ENCODE peak calls at places on chromosome 21, in nine cellular contexts. One of them, this sample, is unnamed.

GRCh38 chr21:26165331-26165730 is 5.2 kb downstream of the APP start:
- DNase-seq in H9: no peak
- DNase-seq in BE2C: no peak
- DNase-seq in Panc1: no peak
- DNase-seq in A549: no peak
- DNase-seq in mucosa of descending colon: no peak
- DNase-seq in activated CD8-positive, alpha-beta T cell treated with anti-CD3 and anti-CD28 coated beads for 36 hours: no peak
- DNase-seq in neural crest cell: no peak
- DNase-seq in thoracic aorta: no peak
- DNase-seq in this sample: no peak

GRCh38 chr21:29091032-29091431 is 17.6 kb upstream of the CCT8 start:
- DNase-seq in H9: no peak
- DNase-seq in BE2C: no peak
- DNase-seq in Panc1: no peak
- DNase-seq in A549: peak; percentile 7
- DNase-seq in mucosa of descending colon: no peak
- DNase-seq in activated CD8-positive, alpha-beta T cell treated with anti-CD3 and anti-CD28 coated beads for 36 hours: no peak
- DNase-seq in neural crest cell: no peak
- DNase-seq in thoracic aorta: no peak
- DNase-seq in this sample: no peak

GRCh38 chr21:29170935-29171334 is 40.5 kb downstream of the MAP3K7CL start:
- DNase-seq in H9: no peak
- DNase-seq in BE2C: no peak
- DNase-seq in Panc1: no peak
- DNase-seq in A549: no peak
- DNase-seq in mucosa of descending colon: no peak
- DNase-seq in activated CD8-positive, alpha-beta T cell treated with anti-CD3 and anti-CD28 coated beads for 36 hours: no peak
- DNase-seq in neural crest cell: no peak
- DNase-seq in thoracic aorta: no peak
- DNase-seq in this sample: no peak

GRCh38 chr21:22791986-22792560 is 1793.9 kb downstream of the NCAM2 start:
- DNase-seq in H9: no peak
- DNase-seq in BE2C: peak; percentile 30
- DNase-seq in Panc1: peak; percentile 24
- DNase-seq in A549: peak; percentile 0
- DNase-seq in mucosa of descending colon: no peak
- DNase-seq in activated CD8-positive, alpha-beta T cell treated with anti-CD3 and anti-CD28 coated beads for 36 hours: peak; percentile 35
- DNase-seq in neural crest cell: peak; percentile 4
- DNase-seq in thoracic aorta: no peak
- DNase-seq in this sample: no peak

GRCh38 chr21:46215436-46216131 is 13.0 kb downstream of the LSS start:
- DNase-seq in H9: no peak
- DNase-seq in BE2C: no peak
- DNase-seq in Panc1: no peak
- DNase-seq in A549: no peak
- DNase-seq in mucosa of descending colon: no peak
- DNase-seq in activated CD8-positive, alpha-beta T cell treated with anti-CD3 and anti-CD28 coated beads for 36 hours: no peak
- DNase-seq in neural crest cell: no peak
- DNase-seq in thoracic aorta: no peak
- DNase-seq in this sample: no peak

GRCh38 chr21:15841856-15842564 is 112.2 kb downstream of the USP25 start:
- DNase-seq in H9: no peak
- DNase-seq in BE2C: no peak
- DNase-seq in Panc1: no peak
- DNase-seq in A549: no peak
- DNase-seq in mucosa of descending colon: no peak
- DNase-seq in activated CD8-positive, alpha-beta T cell treated with anti-CD3 and anti-CD28 coated beads for 36 hours: no peak
- DNase-seq in neural crest cell: no peak
- DNase-seq in thoracic aorta: no peak
- DNase-seq in this sample: no peak

GRCh38 chr21:28832013-28832714 is 160.5 kb downstream of the LTN1 start:
- DNase-seq in H9: no peak
- DNase-seq in BE2C: no peak
- DNase-seq in Panc1: peak; percentile 13
- DNase-seq in A549: no peak
- DNase-seq in mucosa of descending colon: no peak
- DNase-seq in activated CD8-positive, alpha-beta T cell treated with anti-CD3 and anti-CD28 coated beads for 36 hours: peak; percentile 31
- DNase-seq in neural crest cell: no peak
- DNase-seq in thoracic aorta: no peak
- DNase-seq in this sample: no peak

GRCh38 chr21:15272591-15272990 is 207.8 kb upstream of the NRIP1 start:
- DNase-seq in H9: no peak
- DNase-seq in BE2C: no peak
- DNase-seq in Panc1: no peak
- DNase-seq in A549: no peak
- DNase-seq in mucosa of descending colon: no peak
- DNase-seq in activated CD8-positive, alpha-beta T cell treated with anti-CD3 and anti-CD28 coated beads for 36 hours: no peak
- DNase-seq in neural crest cell: no peak
- DNase-seq in thoracic aorta: no peak
- DNase-seq in this sample: no peak

DNA sequence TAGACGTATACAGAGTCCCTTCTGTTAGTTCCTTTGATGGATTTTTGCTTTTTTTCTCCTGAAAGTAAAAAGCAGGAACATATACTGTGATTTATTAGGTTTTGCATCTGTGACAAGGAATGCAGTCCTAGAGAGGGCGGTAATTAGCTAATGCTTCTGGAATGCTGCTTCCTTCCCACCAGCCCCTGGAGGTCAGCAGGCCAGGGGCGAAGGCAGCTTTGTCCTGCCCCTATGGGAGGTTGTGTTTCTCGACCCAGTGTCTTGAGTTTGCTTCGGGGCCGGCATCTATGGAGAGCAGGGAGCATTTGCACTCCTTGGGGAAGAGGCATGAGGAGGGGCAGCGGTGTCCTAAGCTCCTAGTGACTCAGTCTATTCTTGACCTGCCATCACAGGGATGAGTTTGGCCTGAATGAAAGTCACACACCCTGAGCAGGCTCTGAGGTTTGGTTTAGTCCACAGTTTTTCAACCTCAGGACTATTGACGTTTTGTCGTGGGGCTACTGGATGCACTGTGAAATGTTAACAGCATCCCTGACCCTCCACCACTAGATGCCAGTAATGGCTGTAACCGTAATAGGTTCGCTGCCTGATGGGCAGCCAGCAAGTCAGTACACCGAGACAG is 85.0 kb upstream of the KCNJ15 start:
- DNase-seq in H9: peak; percentile 81
- DNase-seq in BE2C: no peak
- DNase-seq in Panc1: no peak
- DNase-seq in A549: no peak
- DNase-seq in mucosa of descending colon: no peak
- DNase-seq in activated CD8-positive, alpha-beta T cell treated with anti-CD3 and anti-CD28 coated beads for 36 hours: no peak
- DNase-seq in neural crest cell: peak; percentile 10
- DNase-seq in thoracic aorta: no peak
- DNase-seq in this sample: peak; percentile 37
- TF ChIP-seq CTCF in H9: peak; percentile 50
- TF ChIP-seq CTCF in BE2C: no peak
- TF ChIP-seq CTCF in Panc1: peak; percentile 13
- TF ChIP-seq CTCF in A549: no peak
- TF ChIP-seq CTCF in mucosa of descending colon: no peak
- TF ChIP-seq CTCF in activated CD8-positive, alpha-beta T cell treated with anti-CD3 and anti-CD28 coated beads for 36 hours: no peak
- TF ChIP-seq CTCF in neural crest cell: peak; percentile 28
- TF ChIP-seq CTCF in thoracic aorta: no peak
- TF ChIP-seq CTCF in this sample: no peak

GRCh38 chr21:42413093-42413492 is 9.4 kb downstream of the UBASH3A start:
- DNase-seq in H9: no peak
- DNase-seq in BE2C: no peak
- DNase-seq in Panc1: no peak
- DNase-seq in A549: no peak
- DNase-seq in mucosa of descending colon: no peak
- DNase-seq in activated CD8-positive, alpha-beta T cell treated with anti-CD3 and anti-CD28 coated beads for 36 hours: no peak
- DNase-seq in neural crest cell: no peak
- DNase-seq in thoracic aorta: no peak
- DNase-seq in this sample: no peak

GRCh38 chr21:42409366-42409765 is 5.7 kb downstream of the UBASH3A start:
- DNase-seq in H9: no peak
- DNase-seq in BE2C: no peak
- DNase-seq in Panc1: no peak
- DNase-seq in A549: no peak
- DNase-seq in mucosa of descending colon: no peak
- DNase-seq in activated CD8-positive, alpha-beta T cell treated with anti-CD3 and anti-CD28 coated beads for 36 hours: no peak
- DNase-seq in neural crest cell: no peak
- DNase-seq in thoracic aorta: no peak
- DNase-seq in this sample: no peak

GRCh38 chr21:42411891-42412635 is 8.4 kb downstream of the UBASH3A start:
- DNase-seq in H9: no peak
- DNase-seq in BE2C: no peak
- DNase-seq in Panc1: no peak
- DNase-seq in A549: no peak
- DNase-seq in mucosa of descending colon: no peak
- DNase-seq in activated CD8-positive, alpha-beta T cell treated with anti-CD3 and anti-CD28 coated beads for 36 hours: no peak
- DNase-seq in neural crest cell: no peak
- DNase-seq in thoracic aorta: no peak
- DNase-seq in this sample: peak; percentile 39

GRCh38 chr21:42412636-42412933 is 8.9 kb downstream of the UBASH3A start:
- DNase-seq in H9: no peak
- DNase-seq in BE2C: no peak
- DNase-seq in Panc1: no peak
- DNase-seq in A549: no peak
- DNase-seq in mucosa of descending colon: no peak
- DNase-seq in activated CD8-positive, alpha-beta T cell treated with anti-CD3 and anti-CD28 coated beads for 36 hours: no peak
- DNase-seq in neural crest cell: no peak
- DNase-seq in thoracic aorta: no peak
- DNase-seq in this sample: no peak

DNA sequence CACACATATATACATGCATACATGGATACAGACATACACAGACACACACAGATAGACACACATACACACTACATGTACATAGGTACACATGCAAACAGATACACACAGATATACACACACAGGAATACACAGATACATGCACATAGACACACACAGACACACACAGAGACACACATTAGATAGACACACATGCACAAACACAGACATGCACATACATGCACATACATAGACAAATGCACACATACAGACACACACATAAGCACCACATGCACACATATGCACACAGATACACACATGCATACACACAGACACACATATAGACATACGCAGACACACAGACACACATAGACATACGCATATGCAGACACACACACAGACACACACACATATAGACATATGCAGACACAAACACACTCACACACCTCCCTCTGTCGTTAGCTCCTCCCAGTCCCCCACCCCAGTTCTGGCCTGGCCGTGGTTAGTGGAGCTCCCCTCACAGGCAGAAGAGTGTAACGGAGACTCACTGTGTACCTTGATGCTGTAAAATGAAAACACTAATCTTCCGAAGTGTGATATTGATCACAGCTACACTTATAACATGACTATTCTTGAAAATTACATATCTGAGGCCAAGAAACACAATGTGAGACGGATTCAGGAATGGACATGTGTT is 7.6 kb downstream of the UBASH3A start:
- DNase-seq in H9: peak; percentile 53
- DNase-seq in BE2C: no peak
- DNase-seq in Panc1: no peak
- DNase-seq in A549: no peak
- DNase-seq in mucosa of descending colon: no peak
- DNase-seq in activated CD8-positive, alpha-beta T cell treated with anti-CD3 and anti-CD28 coated beads for 36 hours: peak; percentile 72
- DNase-seq in neural crest cell: no peak
- DNase-seq in thoracic aorta: no peak
- DNase-seq in this sample: peak; percentile 57
- TF ChIP-seq CTCF in H9: peak; percentile 53
- TF ChIP-seq CTCF in BE2C: no peak
- TF ChIP-seq CTCF in Panc1: no peak
- TF ChIP-seq CTCF in A549: peak; percentile 8
- TF ChIP-seq CTCF in mucosa of descending colon: no peak
- TF ChIP-seq CTCF in activated CD8-positive, alpha-beta T cell treated with anti-CD3 and anti-CD28 coated beads for 36 hours: peak; percentile 19
- TF ChIP-seq CTCF in neural crest cell: no peak
- TF ChIP-seq CTCF in thoracic aorta: no peak
- TF ChIP-seq CTCF in this sample: no peak

DNA sequence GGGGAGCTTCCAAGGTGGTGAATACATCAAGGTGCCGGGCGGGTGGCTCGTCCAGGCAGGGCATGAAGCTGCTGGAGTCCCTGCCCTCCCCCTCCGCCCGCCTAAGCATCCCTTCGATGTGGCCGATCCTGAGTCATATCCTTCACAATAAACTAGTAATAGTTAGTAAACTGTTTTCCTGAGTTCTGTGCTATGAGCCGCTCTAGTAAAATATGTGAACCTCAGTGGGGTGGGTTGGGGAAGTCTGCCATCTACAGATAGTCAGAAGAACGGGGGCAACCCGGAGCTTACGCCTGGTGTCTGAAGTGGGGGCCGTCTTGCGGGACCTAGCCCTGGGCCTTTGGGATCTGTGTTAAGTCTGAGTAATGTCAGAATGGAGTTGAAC is 21.6 kb downstream of the C2CD2 start:
- DNase-seq in H9: no peak
- DNase-seq in BE2C: no peak
- DNase-seq in Panc1: peak; percentile 51
- DNase-seq in A549: no peak
- DNase-seq in mucosa of descending colon: no peak
- DNase-seq in activated CD8-positive, alpha-beta T cell treated with anti-CD3 and anti-CD28 coated beads for 36 hours: no peak
- DNase-seq in neural crest cell: no peak
- DNase-seq in thoracic aorta: no peak
- DNase-seq in this sample: no peak
- TF ChIP-seq CTCF in H9: no peak
- TF ChIP-seq CTCF in BE2C: no peak
- TF ChIP-seq CTCF in Panc1: no peak
- TF ChIP-seq CTCF in A549: no peak
- TF ChIP-seq CTCF in mucosa of descending colon: no peak
- TF ChIP-seq CTCF in activated CD8-positive, alpha-beta T cell treated with anti-CD3 and anti-CD28 coated beads for 36 hours: no peak
- TF ChIP-seq CTCF in neural crest cell: no peak
- TF ChIP-seq CTCF in thoracic aorta: no peak
- TF ChIP-seq CTCF in this sample: no peak

GRCh38 chr21:30415993-30416392 is 9.7 kb downstream of the KRTAP13-3 start:
- DNase-seq in H9: no peak
- DNase-seq in BE2C: no peak
- DNase-seq in Panc1: no peak
- DNase-seq in A549: no peak
- DNase-seq in mucosa of descending colon: no peak
- DNase-seq in activated CD8-positive, alpha-beta T cell treated with anti-CD3 and anti-CD28 coated beads for 36 hours: no peak
- DNase-seq in neural crest cell: no peak
- DNase-seq in thoracic aorta: no peak
- DNase-seq in this sample: no peak
- TF ChIP-seq CTCF in H9: no peak
- TF ChIP-seq CTCF in BE2C: no peak
- TF ChIP-seq CTCF in Panc1: no peak
- TF ChIP-seq CTCF in A549: no peak
- TF ChIP-seq CTCF in mucosa of descending colon: no peak
- TF ChIP-seq CTCF in activated CD8-positive, alpha-beta T cell treated with anti-CD3 and anti-CD28 coated beads for 36 hours: no peak
- TF ChIP-seq CTCF in neural crest cell: no peak
- TF ChIP-seq CTCF in thoracic aorta: no peak
- TF ChIP-seq CTCF in this sample: no peak

DNA sequence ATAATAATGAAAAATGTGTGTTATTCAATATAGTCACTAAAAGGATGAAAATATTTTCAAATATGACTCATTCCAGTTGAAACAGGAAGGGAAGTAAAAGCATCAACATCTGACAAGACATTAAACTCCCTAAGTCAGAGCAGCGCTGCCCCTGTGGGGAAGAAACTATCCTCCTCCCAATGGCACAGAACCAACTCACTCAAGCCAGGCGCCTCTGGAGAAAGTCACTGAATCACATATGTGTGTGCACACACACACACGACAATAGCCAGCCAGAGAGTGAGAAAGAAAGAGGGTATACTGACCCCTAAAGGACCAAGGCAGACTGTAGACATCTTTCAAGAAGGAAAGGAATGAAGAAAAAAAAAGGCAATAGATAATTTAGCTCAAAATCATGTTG is 126.9 kb downstream of the SETD4 start:
- DNase-seq in H9: no peak
- DNase-seq in BE2C: no peak
- DNase-seq in Panc1: no peak
- DNase-seq in A549: no peak
- DNase-seq in mucosa of descending colon: peak; percentile 52
- DNase-seq in activated CD8-positive, alpha-beta T cell treated with anti-CD3 and anti-CD28 coated beads for 36 hours: no peak
- DNase-seq in neural crest cell: no peak
- DNase-seq in thoracic aorta: peak; percentile 31
- DNase-seq in this sample: no peak
- TF ChIP-seq CTCF in H9: peak; percentile 53
- TF ChIP-seq CTCF in BE2C: no peak
- TF ChIP-seq CTCF in Panc1: no peak
- TF ChIP-seq CTCF in A549: no peak
- TF ChIP-seq CTCF in mucosa of descending colon: no peak
- TF ChIP-seq CTCF in activated CD8-positive, alpha-beta T cell treated with anti-CD3 and anti-CD28 coated beads for 36 hours: no peak
- TF ChIP-seq CTCF in neural crest cell: no peak
- TF ChIP-seq CTCF in thoracic aorta: no peak
- TF ChIP-seq CTCF in this sample: no peak

This sample was measured in glutamatergic neuron.